ENCODE peak calls at places on chromosomes 13 and 19, in five cellular contexts. C is A549, B is SK-N-SH, W is HCT116, U is H1. H is an unnamed sample.

GRCh38 chr13:65964672-65965071 is 1265.5 kb downstream of the PCDH9 start:
- DNase-seq in B (no peak), U (no peak), C (no peak), W (no peak), H (no peak)

GRCh38 chr19:56125806-56126590 is 4.9 kb upstream of the ZNF787 start:
- DNase-seq in C (no peak), U (no peak), W (no peak), B (no peak), H (no peak)

GRCh38 chr13:41973247-41973741 is 12.4 kb upstream of the VWA8 start:
- DNase-seq in U (peak; percentile 76), W (no peak), C (no peak), B (no peak), H (no peak)

GRCh38 chr13:46552888-46553520 is at the start of gene LRCH1:
- DNase-seq in B (peak; percentile 93), W (peak; percentile 52), C (peak; percentile 87), U (peak; percentile 77), H (peak; percentile 97)

GRCh38 chr19:14772467-14772866 is 5.9 kb downstream of the ADGRE2 start:
- DNase-seq in W (no peak), C (no peak), B (no peak), U (peak; percentile 13), H (no peak)

GRCh38 chr13:23212621-23213020 is 31.8 kb downstream of the SGCG start:
- DNase-seq in U (no peak), B (no peak), C (no peak), W (no peak), H (no peak)

GRCh38 chr13:40539954-40540706 is 126.3 kb downstream of the FOXO1 start:
- DNase-seq in U (no peak), W (peak; percentile 48), B (no peak), C (peak; percentile 89), H (no peak)

GRCh38 chr19:10122066-10122465 is 2.4 kb upstream of the EIF3G start:
- DNase-seq in C (no peak), U (no peak), W (no peak), B (no peak), H (peak; percentile 12)

GRCh38 chr13:66218583-66218982 is 1011.6 kb downstream of the PCDH9 start:
- DNase-seq in W (no peak), C (no peak), U (no peak), B (no peak), H (no peak)

GRCh38 chr13:73417012-73417615 is 358.3 kb downstream of the KLF5 start:
- DNase-seq in W (peak; percentile 46), U (no peak), B (peak; percentile 9), C (peak; percentile 37), H (peak; percentile 34)

GRCh38 chr19:10018219-10018618 is 4.9 kb downstream of the RDH8 start:
- DNase-seq in C (no peak), B (no peak), U (no peak), W (no peak), H (no peak)

GRCh38 chr13:40916207-40916998 is 102.7 kb downstream of the ELF1 start:
- DNase-seq in U (no peak), C (no peak), W (no peak), B (peak; percentile 54), H (no peak)

GRCh38 chr13:31927219-31927653 is 104.3 kb upstream of the FRY start:
- DNase-seq in B (no peak), U (no peak), C (no peak), W (no peak), H (no peak)

GRCh38 chr13:40096357-40096911 is 441.0 kb downstream of the COG6 start:
- DNase-seq in U (no peak), C (no peak), B (no peak), W (no peak), H (no peak)

GRCh38 chr13:114068723-114069322 is 63.6 kb downstream of the RASA3 start:
- DNase-seq in B (no peak), C (peak; percentile 56), U (no peak), W (no peak), H (peak; percentile 88)

GRCh38 chr13:113016526-113017295 is 47.7 kb downstream of the MCF2L start:
- DNase-seq in W (no peak), B (no peak), C (no peak), U (no peak), H (no peak)

GRCh38 chr13:23950736-23951510 is 53.6 kb upstream of the C1QTNF9B start:
- DNase-seq in U (no peak), W (no peak), B (no peak), C (no peak), H (no peak)

GRCh38 chr13:101115762-101116161 is 300.5 kb downstream of the NALCN start:
- DNase-seq in U (no peak), B (no peak), W (no peak), C (peak; percentile 13), H (peak; percentile 4)
- TF ChIP-seq CTCF in U (peak; percentile 32), B (peak; percentile 33), W (no peak), C (no peak), H (no peak)

DNA sequence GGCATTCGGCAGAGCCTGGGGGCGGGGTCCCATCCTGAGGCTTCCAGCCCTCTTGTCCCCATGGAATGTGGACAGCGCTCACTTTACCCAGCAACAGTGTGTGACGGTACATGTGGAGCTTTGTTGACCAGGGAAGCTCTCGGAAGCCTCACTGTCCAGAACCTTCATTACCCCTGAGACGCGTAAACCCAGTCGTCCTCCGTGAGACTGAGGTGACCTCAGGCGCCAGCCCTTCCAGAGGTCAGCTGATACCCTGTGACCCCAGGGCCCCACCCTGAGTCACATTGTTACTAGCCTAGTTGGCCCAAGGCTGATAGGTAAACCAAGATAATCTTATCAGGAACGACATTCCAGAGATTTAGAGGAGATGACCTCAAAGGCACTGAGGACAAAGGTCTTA is 10.2 kb upstream of the TMEM160 start:
- DNase-seq in C (no peak), W (no peak), U (no peak), B (no peak), H (no peak)
- TF ChIP-seq MAX in C (no peak), W (no peak), U (no peak), B (no peak), H (no peak)

GRCh38 chr13:51027644-51028043 is 83.4 kb downstream of the C13orf42 start:
- DNase-seq in C (no peak), B (no peak), W (no peak), U (peak; percentile 43), H (no peak)

GRCh38 chr13:51035469-51035868 is 75.6 kb downstream of the C13orf42 start:
- DNase-seq in W (no peak), B (no peak), C (no peak), U (peak; percentile 10), H (no peak)

GRCh38 chr13:51032831-51033230 is 78.2 kb downstream of the C13orf42 start:
- DNase-seq in B (no peak), C (no peak), W (no peak), U (no peak), H (no peak)

GRCh38 chr13:51034906-51035305 is 76.2 kb downstream of the C13orf42 start:
- DNase-seq in C (no peak), W (no peak), B (no peak), U (peak; percentile 20), H (no peak)

DNA sequence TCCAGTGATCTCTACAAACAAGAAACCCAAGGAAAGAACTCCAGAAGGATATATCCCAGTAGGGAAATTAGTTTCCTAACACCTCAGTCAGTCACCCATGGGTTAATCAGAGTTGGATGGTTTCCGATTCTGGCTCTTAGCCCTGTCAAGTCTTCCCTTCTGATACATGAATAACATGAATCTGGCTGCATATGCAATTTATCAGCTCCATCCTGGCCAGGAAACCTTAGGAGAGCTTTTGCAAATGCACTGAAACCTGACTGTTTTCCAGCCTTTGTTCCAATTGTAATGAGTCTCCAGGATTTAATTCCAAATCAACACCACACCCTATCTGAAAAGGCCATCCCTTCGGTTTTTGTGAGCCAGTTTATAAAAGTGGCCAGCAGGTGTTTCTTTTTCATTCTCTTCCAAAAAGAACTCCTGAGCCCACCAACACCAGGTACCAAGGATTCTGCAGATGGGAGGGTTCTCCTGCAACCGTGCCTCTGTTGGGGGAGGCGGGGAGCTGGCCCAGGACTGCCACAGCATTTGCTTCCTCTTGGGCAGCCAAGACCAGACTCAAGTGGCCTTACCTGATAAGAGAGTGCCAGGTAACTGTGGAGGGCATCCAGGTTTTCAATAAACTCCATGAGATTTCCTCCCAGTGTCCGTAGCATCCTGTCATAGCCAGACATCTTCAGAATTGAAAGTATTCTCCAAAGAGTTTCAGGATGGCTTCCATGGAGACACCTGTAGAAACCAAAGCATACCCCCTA is 77.5 kb downstream of the C13orf42 start:
- DNase-seq in W (no peak), C (no peak), U (peak; percentile 30), B (no peak), H (no peak)
- H3K4me3 ChIP-seq in W (no peak overlapping the region), C (no peak overlapping the region), U (no peak overlapping the region), B (no peak overlapping the region), H (no peak overlapping the region)

GRCh38 chr13:26601669-26602068 is 44.2 kb downstream of the WASF3 start:
- DNase-seq in W (no peak), B (peak; percentile 53), U (no peak), C (no peak), H (peak; percentile 73)
- TF ChIP-seq CTCF in W (no peak), B (peak; percentile 29), U (no peak), C (no peak), H (peak; percentile 23)

GRCh38 chr19:57587529-57587928 is 3.6 kb downstream of the ZIK1 start:
- DNase-seq in B (no peak), W (no peak), C (no peak), U (no peak), H (no peak)
- TF ChIP-seq MAX in B (no peak), W (no peak), C (no peak), U (no peak), H (no peak)

GRCh38 chr13:109631069-109631468 is 155.3 kb downstream of the IRS2 start:
- DNase-seq in U (no peak), C (no peak), B (no peak), W (no peak), H (no peak)

GRCh38 chr13:109627649-109628048 is 158.7 kb downstream of the IRS2 start:
- DNase-seq in C (no peak), B (no peak), U (no peak), W (no peak), H (no peak)

GRCh38 chr13:109629737-109630136 is 156.6 kb downstream of the IRS2 start:
- DNase-seq in U (no peak), C (no peak), W (no peak), B (no peak), H (no peak)

GRCh38 chr13:109628251-109628699 is 158.1 kb downstream of the IRS2 start:
- DNase-seq in W (no peak), U (no peak), C (no peak), B (no peak), H (no peak)

GRCh38 chr13:109630281-109630680 is 156.1 kb downstream of the IRS2 start:
- DNase-seq in B (no peak), U (no peak), W (no peak), C (no peak), H (no peak)
- H3K4me3 ChIP-seq in B (no peak overlapping the region), U (no peak overlapping the region), W (no peak overlapping the region), C (no peak overlapping the region), H (no peak overlapping the region)